ENCODE peak calls at places on chromosomes 7 and 10, in nine cellular contexts. P is fibroblast of lung, X is uterus, O is left ventricle myocardium inferior, R is brain microvascular endothelial cell, M is GM06990, W is testis, D is adrenal gland, N is transverse colon. L is an unnamed sample. For H3K36me3, the result is how much of the 10 kb centered on the place peaks cover.

GRCh38 chr7:155336812-155337602 is 39.3 kb downstream of the INSIG1 start:
- DNase-seq in P (no peak), X (no peak), O (no peak), R (no peak), M (no peak), W (peak), D (no peak), N (no peak), L (no peak)

GRCh38 chr7:158782638-158783490 is 46.4 kb downstream of the ESYT2 start:
- DNase-seq in P (no peak), X (peak), O (peak), R (peak), M (no peak), W (peak), D (no peak), N (peak), L (no peak)

GRCh38 chr10:5573968-5574641 is 49.3 kb downstream of the CALML3 start:
- DNase-seq in P (peak), X (peak), O (peak), R (no peak), M (no peak), W (peak), D (no peak), N (no peak), L (no peak)

GRCh38 chr7:134593530-134594392 is 44.9 kb downstream of the AKR1B15 start:
- DNase-seq in P (peak), X (peak), O (peak), R (peak), M (no peak), W (peak), D (peak), N (peak), L (no peak)

GRCh38 chr7:84811427-84811826 is 375.4 kb downstream of the SEMA3D start:
- DNase-seq in P (no peak), X (no peak), O (no peak), R (no peak), M (no peak), W (no peak), D (no peak), N (no peak), L (no peak)

GRCh38 chr10:132447446-132448247 is 50.6 kb downstream of the PWWP2B start:
- DNase-seq in P (peak), X (no peak), O (no peak), R (peak), M (peak), W (no peak), D (peak), N (peak), L (peak)

GRCh38 chr10:132238371-132239125 is 51.8 kb downstream of the DPYSL4 start:
- DNase-seq in P (no peak), X (no peak), O (no peak), R (no peak), M (no peak), W (no peak), D (no peak), N (no peak), L (no peak)

GRCh38 chr10:69022611-69023010 is 34.0 kb downstream of the KIFBP start:
- DNase-seq in P (no peak), X (no peak), O (no peak), R (no peak), M (no peak), W (no peak), D (no peak), N (no peak), L (no peak)

GRCh38 chr7:124480074-124480820 is 285.3 kb downstream of the GPR37 start:
- DNase-seq in P (no peak), X (no peak), O (no peak), R (no peak), M (peak), W (peak), D (no peak), N (no peak), L (no peak)

GRCh38 chr10:89478085-89478738 is 57.2 kb downstream of the SLC16A12 start:
- DNase-seq in P (peak), X (no peak), O (no peak), R (peak), M (no peak), W (no peak), D (no peak), N (no peak), L (no peak)

GRCh38 chr10:4719671-4720070 is 106.3 kb upstream of the AKR1E2 start:
- DNase-seq in P (no peak), X (no peak), O (no peak), R (no peak), M (no peak), W (no peak), D (no peak), N (no peak), L (no peak)

GRCh38 chr7:12942599-12942998 is 255.2 kb downstream of the ARL4A start:
- DNase-seq in P (peak), X (no peak), O (no peak), R (no peak), M (no peak), W (no peak), D (no peak), N (no peak), L (peak)

GRCh38 chr7:112669306-112669705 is 120.9 kb downstream of the TMEM168 start:
- DNase-seq in P (no peak), X (no peak), O (no peak), R (no peak), M (no peak), W (no peak), D (no peak), N (no peak), L (no peak)

GRCh38 chr10:230758-231157 is 95.5 kb downstream of the ZMYND11 start:
- DNase-seq in P (peak), X (no peak), O (no peak), R (no peak), M (no peak), W (no peak), D (no peak), N (no peak), L (no peak)

GRCh38 chr10:132407846-132408278 is 10.9 kb downstream of the PWWP2B start:
- DNase-seq in P (no peak), X (peak), O (no peak), R (peak), M (no peak), W (peak), D (peak), N (peak), L (no peak)

GRCh38 chr10:129552119-129552518 is 85.1 kb downstream of the MGMT start:
- DNase-seq in P (no peak), X (no peak), O (no peak), R (no peak), M (peak), W (no peak), D (no peak), N (no peak), L (no peak)

GRCh38 chr7:129780257-129781127 is 169.0 kb downstream of the NRF1 start:
- DNase-seq in P (no peak), X (no peak), O (no peak), R (no peak), M (peak), W (peak), D (peak), N (peak), L (peak)

GRCh38 chr7:106258789-106259188 is 26.0 kb downstream of the NAMPT start:
- DNase-seq in P (no peak), X (no peak), O (no peak), R (no peak), M (no peak), W (no peak), D (no peak), N (no peak), L (no peak)
- H3K36me3 ChIP-seq in P (under half), X (under half), O (half or more), R (under half), M (under half), W (under half), D (half or more), N (under half), L (under half)

DNA sequence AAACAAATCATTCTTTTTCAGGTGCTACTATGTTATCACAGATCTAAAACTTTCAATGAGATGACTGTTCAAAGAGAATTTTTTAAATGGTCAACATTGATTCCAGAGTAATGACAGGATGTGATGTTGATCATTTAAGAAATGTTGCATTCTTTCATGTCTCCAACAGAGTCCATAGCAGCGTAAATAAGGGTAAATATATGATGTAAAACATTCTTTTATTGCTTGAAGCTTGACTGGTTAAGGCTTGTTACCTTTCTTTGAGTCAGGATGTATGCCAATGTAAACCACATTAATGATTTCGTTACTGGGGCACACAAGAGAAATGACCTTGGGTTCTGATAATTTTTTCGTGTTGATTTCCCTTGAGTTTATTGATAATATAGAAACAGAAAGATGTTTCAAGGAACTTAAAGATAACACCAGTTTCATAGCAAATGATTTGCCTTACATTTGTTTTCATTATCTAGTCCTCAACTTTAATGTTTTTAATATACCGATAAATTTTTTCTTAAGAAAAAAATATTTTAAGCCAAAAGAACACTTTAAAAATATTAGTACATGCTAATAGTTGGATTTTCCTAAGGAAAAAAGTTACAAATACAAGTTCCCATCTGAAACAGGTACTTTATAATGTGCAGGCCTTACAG is 3.5 kb downstream of the STK17A start:
- DNase-seq in P (peak), X (no peak), O (no peak), R (no peak), M (peak), W (no peak), D (no peak), N (no peak), L (no peak)
- H3K4me3 ChIP-seq in P (peak), X (no peak), O (no peak), R (no peak), M (peak), W (no peak), D (no peak), N (no peak), L (no peak)

DNA sequence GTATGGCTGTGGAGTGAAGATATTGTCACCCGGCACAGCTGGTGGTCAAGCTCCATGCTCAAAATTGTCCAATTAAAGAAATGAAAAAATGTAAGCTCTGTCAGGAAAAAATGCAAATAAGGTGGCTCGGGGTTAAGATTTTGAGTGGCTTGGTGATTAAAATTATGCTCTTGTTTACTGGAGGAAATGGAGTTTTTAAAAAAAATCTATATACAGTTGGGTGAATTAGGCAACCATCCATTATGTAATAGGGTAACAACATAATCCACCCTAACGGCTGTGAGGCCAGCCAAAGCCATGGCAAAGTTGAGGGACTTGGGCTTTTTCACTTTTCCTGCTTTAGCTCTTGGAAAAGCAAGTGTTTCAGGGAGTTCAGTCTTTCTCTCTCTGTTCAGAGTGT is 260.8 kb upstream of the HABP2 start:
- DNase-seq in P (no peak), X (no peak), O (no peak), R (no peak), M (no peak), W (no peak), D (no peak), N (no peak), L (no peak)
- TF ChIP-seq CTCF in P (no peak), X (no peak), O (no peak), R (no peak), M (no peak), W (no peak), D (no peak), N (no peak), L (no peak)

DNA sequence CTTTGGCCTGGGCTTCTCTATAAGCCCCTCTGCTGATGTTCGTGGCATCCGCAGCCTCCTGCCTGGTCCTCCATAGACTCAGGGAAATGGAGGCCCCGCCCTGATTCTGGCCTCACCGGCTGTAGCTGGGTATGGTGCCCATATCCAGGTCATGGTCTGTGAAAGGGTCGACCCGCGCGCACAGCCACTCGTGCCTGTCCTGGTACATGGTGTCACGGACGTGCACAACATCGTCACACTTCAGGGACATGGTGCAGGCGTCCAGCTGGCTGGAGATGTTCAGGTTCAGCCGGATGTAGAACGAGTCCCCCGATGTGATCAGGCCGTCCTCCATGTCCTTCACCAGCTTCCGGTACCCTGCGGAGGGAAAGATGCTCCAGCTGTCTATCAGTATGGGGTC is 75.1 kb upstream of the GNA12 start:
- DNase-seq in P (no peak), X (no peak), O (no peak), R (no peak), M (no peak), W (no peak), D (no peak), N (no peak), L (no peak)
- H3K36me3 ChIP-seq in P (under half), X (under half), O (under half), R (under half), M (under half), W (under half), D (under half), N (under half), L (under half)

GRCh38 chr7:100895956-100896742 is 461 bp upstream of the ACHE start:
- DNase-seq in P (no peak), X (no peak), O (peak), R (no peak), M (no peak), W (peak), D (peak), N (peak), L (no peak)
- H3K4me3 ChIP-seq in P (no peak), X (peak), O (peak), R (peak), M (peak), W (peak), D (no peak), N (no peak), L (no peak)

DNA sequence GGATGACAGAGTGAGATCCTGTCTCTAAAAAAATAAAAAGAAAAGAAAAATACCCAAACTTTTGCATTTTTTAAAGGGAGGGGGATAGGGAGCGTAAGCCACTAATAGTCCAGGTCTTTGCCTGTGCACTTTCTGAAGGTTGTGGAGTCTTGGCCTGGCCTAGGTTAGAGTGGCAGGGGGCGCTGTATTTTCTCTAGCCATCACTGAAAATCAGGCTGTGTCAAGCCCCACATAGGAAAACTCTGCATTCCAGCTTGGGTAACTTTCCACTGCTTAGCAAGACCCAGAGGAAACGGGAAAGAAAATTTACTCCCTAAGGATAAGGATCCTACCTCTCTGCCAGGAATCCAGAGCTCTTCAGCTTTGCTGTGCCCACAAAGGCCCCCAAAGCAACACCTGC is 10.5 kb upstream of the PAX4 start:
- DNase-seq in P (no peak), X (no peak), O (no peak), R (no peak), M (no peak), W (no peak), D (no peak), N (no peak), L (no peak)
- TF ChIP-seq CTCF in P (no peak), X (no peak), O (no peak), R (peak), M (peak), W (no peak), D (no peak), N (no peak), L (no peak)

DNA sequence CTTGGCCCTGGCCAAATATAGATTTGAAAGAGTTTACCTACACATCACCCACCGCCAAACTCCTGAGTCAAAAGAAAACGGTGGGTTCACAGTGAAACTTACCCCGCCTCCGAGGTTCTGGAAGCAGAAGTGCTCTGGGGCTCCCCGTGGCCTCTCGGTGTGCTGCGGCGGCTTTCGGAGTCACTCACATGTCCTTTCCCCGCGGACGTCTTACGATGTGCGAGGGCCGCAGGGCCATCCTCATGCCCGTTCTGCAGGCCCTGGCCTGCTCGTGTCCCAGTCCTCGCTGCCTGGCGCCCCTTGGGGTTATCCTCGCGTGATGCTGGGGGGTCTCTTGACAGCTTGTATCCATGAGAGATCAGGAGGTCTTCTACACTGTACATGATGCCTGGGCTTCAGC is 12.0 kb downstream of the JCAD start:
- DNase-seq in P (no peak), X (no peak), O (no peak), R (no peak), M (peak), W (no peak), D (no peak), N (no peak), L (no peak)
- H3K36me3 ChIP-seq in P (under half), X (under half), O (under half), R (under half), M (under half), W (under half), D (under half), N (under half), L (under half)

GRCh38 chr10:70212277-70212676 is 21.0 kb downstream of the PPA1 start:
- DNase-seq in P (no peak), X (no peak), O (no peak), R (no peak), M (no peak), W (no peak), D (no peak), N (no peak), L (no peak)

GRCh38 chr10:70212879-70213278 is 20.4 kb downstream of the PPA1 start:
- DNase-seq in P (no peak), X (no peak), O (no peak), R (no peak), M (no peak), W (no peak), D (no peak), N (no peak), L (no peak)
- H3K4me3 ChIP-seq in P (no peak), X (no peak), O (no peak), R (no peak), M (no peak), W (no peak), D (no peak), N (no peak), L (no peak)

L was measured in kidney epithelial cell.